ENCODE peak calls at places on chromosome 16, in seven cellular contexts. K, V, G, W, Q, L and J are unnamed samples.

GRCh38 chr16:20865420-20866126 is 34.6 kb downstream of the DCUN1D3 start:
- DNase-seq in W (no peak), K (no peak), Q (peak), G (no peak), V (no peak), L (no peak), J (no peak)

GRCh38 chr16:30397776-30398659 is 2.8 kb downstream of the ZNF48 start:
- DNase-seq in V (no peak), G (peak), K (no peak), Q (no peak), W (no peak), L (no peak), J (no peak)

GRCh38 chr16:52068447-52069074 is 478.4 kb downstream of the TOX3 start:
- DNase-seq in G (no peak), K (peak), W (peak), Q (peak), V (no peak), L (no peak), J (no peak)

GRCh38 chr16:3583303-3584038 is 6.3 kb upstream of the NLRC3 start:
- DNase-seq in K (no peak), V (no peak), Q (no peak), G (no peak), W (no peak), L (no peak), J (no peak)

GRCh38 chr16:66635406-66635805 is 30.9 kb downstream of the CMTM3 start:
- DNase-seq in V (no peak), K (no peak), L (no peak), G (no peak), Q (no peak), W (no peak), J (no peak)

GRCh38 chr16:71666928-71667707 is 41.1 kb downstream of the MARVELD3 start:
- DNase-seq in Q (no peak), W (no peak), K (no peak), V (no peak), L (no peak), G (no peak), J (no peak)

GRCh38 chr16:79847101-79847500 is 246.6 kb upstream of the MAF start:
- DNase-seq in W (no peak), G (no peak), Q (no peak), K (no peak), L (no peak), V (no peak), J (no peak)

GRCh38 chr16:8044796-8045195 is 545.5 kb downstream of the TMEM114 start:
- DNase-seq in L (no peak), W (no peak), V (no peak), Q (no peak), K (no peak), G (no peak), J (no peak)

GRCh38 chr16:89312598-89313299 is 95.2 kb downstream of the ZNF778 start:
- DNase-seq in L (no peak), G (no peak), V (no peak), Q (no peak), W (no peak), K (no peak), J (no peak)

GRCh38 chr16:5383737-5384136 is 286.1 kb upstream of the EEF2KMT start:
- DNase-seq in L (no peak), K (no peak), W (no peak), V (no peak), G (no peak), Q (no peak), J (no peak)

GRCh38 chr16:9007177-9007794 is 43.6 kb upstream of the USP7 start:
- DNase-seq in L (no peak), W (no peak), K (no peak), V (no peak), Q (no peak), G (no peak), J (no peak)

GRCh38 chr16:87350681-87351319 is 32.8 kb downstream of the FBXO31 start:
- DNase-seq in G (no peak), K (no peak), L (no peak), Q (no peak), V (no peak), W (no peak), J (no peak)

GRCh38 chr16:89395150-89396142 is 94.9 kb downstream of the ANKRD11 start:
- DNase-seq in V (no peak), K (no peak), Q (peak), G (no peak), L (peak), W (peak), J (no peak)

GRCh38 chr16:31215287-31216115 is 1.4 kb downstream of the PYDC1 start:
- DNase-seq in W (peak), V (no peak), L (peak), K (peak), Q (peak), G (no peak), J (peak)

GRCh38 chr16:85359147-85359822 is 247.0 kb upstream of the CIBAR2 start:
- DNase-seq in K (no peak), W (no peak), V (no peak), Q (no peak), G (no peak), L (no peak), J (no peak)

GRCh38 chr16:11389631-11390565 is 44.6 kb downstream of the RMI2 start:
- DNase-seq in K (no peak), W (no peak), L (peak), V (no peak), Q (no peak), G (no peak), J (no peak)

GRCh38 chr16:31064882-31065461 is 9.1 kb downstream of the ZNF668 start:
- DNase-seq in W (no peak), L (peak), K (no peak), V (no peak), G (no peak), Q (peak), J (no peak)

GRCh38 chr16:90018297-90019200 is 707 bp downstream of the DBNDD1 start:
- DNase-seq in Q (no peak), K (no peak), G (no peak), W (no peak), V (no peak), L (peak), J (no peak)

GRCh38 chr16:57084257-57084770 is 8.1 kb upstream of the CPNE2 start:
- DNase-seq in W (peak), Q (peak), K (peak), G (peak), V (peak), L (peak), J (peak)

GRCh38 chr16:473046-474043 is 47.9 kb downstream of the RAB11FIP3 start:
- DNase-seq in W (no peak), K (no peak), G (no peak), Q (peak), V (no peak), L (no peak), J (no peak)

GRCh38 chr16:3112058-3112880 is at the start of gene ZNF205:
- DNase-seq in K (peak), G (no peak), V (no peak), L (peak), W (peak), Q (peak), J (no peak)

GRCh38 chr16:55056585-55057520 is 126.2 kb downstream of the IRX5 start:
- DNase-seq in L (no peak), G (peak), W (peak), Q (no peak), V (no peak), K (no peak), J (no peak)

GRCh38 chr16:88999457-89000206 is 22.6 kb upstream of the CBFA2T3 start:
- DNase-seq in W (no peak), Q (no peak), V (no peak), K (no peak), G (no peak), L (no peak), J (peak)

GRCh38 chr16:86229866-86230656 is 280.3 kb upstream of the FOXF1 start:
- DNase-seq in Q (no peak), G (no peak), W (no peak), K (no peak), L (no peak), V (no peak), J (peak)

GRCh38 chr16:55433535-55433934 is 45.5 kb upstream of the MMP2 start:
- DNase-seq in W (no peak), Q (no peak), L (no peak), K (no peak), V (no peak), G (no peak), J (no peak)

GRCh38 chr16:82748026-82748425 is 121.3 kb downstream of the CDH13 start:
- DNase-seq in K (no peak), W (no peak), L (no peak), V (no peak), Q (peak), G (no peak), J (no peak)

GRCh38 chr16:29312835-29313558 is 93.5 kb downstream of the NPIPB11 start:
- DNase-seq in K (no peak), L (no peak), Q (no peak), W (no peak), G (no peak), V (no peak), J (no peak)

GRCh38 chr16:66696669-66697630 is at the start of gene CMTM4:
- DNase-seq in L (peak), Q (peak), V (peak), G (peak), K (peak), W (peak), J (peak)

GRCh38 chr16:8958344-8958808 is 5.3 kb downstream of the USP7 start:
- DNase-seq in W (no peak), L (no peak), K (no peak), Q (peak), V (no peak), G (peak), J (peak)

GRCh38 chr16:67169642-67170167 is 633 bp upstream of the NOL3 start:
- DNase-seq in V (no peak), Q (no peak), L (no peak), G (peak), W (peak), K (peak), J (peak)

GRCh38 chr16:68229431-68230175 is 6.3 kb downstream of the ESRP2 start:
- DNase-seq in G (peak), V (no peak), Q (peak), L (peak), K (peak), W (peak), J (peak)

GRCh38 chr16:14564881-14565687 is 65.0 kb downstream of the PARN start:
- DNase-seq in K (peak), Q (peak), W (no peak), G (no peak), V (no peak), L (peak), J (no peak)

GRCh38 chr16:22786691-22787090 is 27.3 kb upstream of the HS3ST2 start:
- DNase-seq in V (no peak), L (no peak), G (no peak), K (no peak), Q (no peak), W (no peak), J (no peak)

GRCh38 chr16:1662543-1662942 is 15.5 kb upstream of the JPT2 start:
- DNase-seq in G (no peak), W (no peak), K (no peak), L (no peak), Q (no peak), V (no peak), J (no peak)